ENCODE peak calls at places on chromosomes 12 and 14, in four cellular contexts. K is heart left ventricle; J is naive thymus-derived CD4-positive, alpha-beta T cell; G is mesenchymal stem cell. L is an unnamed sample.

GRCh38 chr14:92473947-92474535 is 39.5 kb upstream of the RIN3 start:
- DNase-seq in K (no peak), J (no peak), G (no peak), L (no peak)

GRCh38 chr12:90897981-90898380 is 57.0 kb downstream of the CCER1 start:
- DNase-seq in K (no peak), J (no peak), G (no peak), L (no peak)

GRCh38 chr12:120181991-120182631 is 12.4 kb downstream of the GCN1 start:
- DNase-seq in K (no peak), J (no peak), G (peak; percentile 21), L (no peak)

GRCh38 chr12:89417246-89417977 is 65.1 kb upstream of the DUSP6 start:
- DNase-seq in K (no peak), J (no peak), G (peak; percentile 21), L (no peak)

GRCh38 chr12:110846615-110847566 is at the start of gene CCDC63:
- DNase-seq in K (peak; percentile 70), J (peak; percentile 44), G (peak; percentile 52), L (no peak)

GRCh38 chr12:46486588-46486987 is 114.0 kb upstream of the SLC38A2 start:
- DNase-seq in K (no peak), J (no peak), G (no peak), L (no peak)

GRCh38 chr12:6684609-6685008 is 4.6 kb downstream of the ZNF384 start:
- DNase-seq in K (no peak), J (no peak), G (peak; percentile 41), L (peak; percentile 74)

GRCh38 chr12:57127710-57128518 is at the start of gene LRP1:
- DNase-seq in K (peak; percentile 91), J (peak; percentile 76), G (peak; percentile 84), L (peak; percentile 75)

GRCh38 chr12:113162102-113163029 is 12.8 kb downstream of the CFAP73 start:
- DNase-seq in K (no peak), J (no peak), G (peak; percentile 60), L (no peak)
- H3K27me3 ChIP-seq in K (no peaks in the 10 kb centered on the region), J (no peaks in the 10 kb centered on the region), G (no peaks in the 10 kb centered on the region), L (no peaks in the 10 kb centered on the region)

DNA sequence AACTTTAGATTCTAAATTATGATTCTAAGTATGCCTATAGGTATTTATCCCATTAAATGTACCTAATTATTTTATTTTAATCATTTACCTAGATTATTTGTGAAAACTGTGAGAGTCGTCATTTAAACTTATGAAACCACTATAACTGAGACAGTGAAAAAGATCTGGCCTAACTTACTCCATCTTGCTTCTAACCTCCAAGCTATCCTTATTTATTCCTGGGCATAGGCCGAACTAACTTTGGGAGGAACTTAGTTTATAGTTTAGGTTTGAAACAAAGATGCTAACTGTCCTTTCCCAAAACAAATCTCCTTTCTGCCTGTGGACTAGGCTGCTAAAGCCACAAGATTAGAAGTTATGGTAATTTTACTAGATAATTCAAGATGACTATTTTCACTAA is 79.7 kb upstream of the PPP2R5C start:
- DNase-seq in K (no peak), J (no peak), G (no peak), L (no peak)
- H3K27me3 ChIP-seq in K (peaks cover 7% of the 10 kb centered on the region), J (no peaks in the 10 kb centered on the region), G (peaks cover 13% of the 10 kb centered on the region), L (peaks cover 6% of the 10 kb centered on the region)

DNA sequence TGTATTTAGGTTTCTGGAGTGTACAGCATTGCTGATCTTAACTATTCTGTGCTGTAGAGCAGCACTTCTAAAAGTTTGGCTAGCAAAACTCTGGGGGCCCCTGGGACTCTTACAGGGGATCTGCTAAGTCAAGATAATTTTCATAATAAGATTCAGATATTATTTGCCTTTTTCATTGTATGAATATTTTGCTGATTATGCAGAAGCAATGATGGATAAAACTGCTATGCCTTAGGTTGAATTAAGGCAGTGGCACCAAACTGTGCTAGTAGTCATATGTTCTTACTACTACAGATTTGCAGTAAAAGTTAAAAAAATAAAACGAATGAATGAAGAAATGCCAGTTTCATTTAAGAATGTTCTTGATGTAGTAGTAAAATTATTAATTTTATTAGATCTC is 160.1 kb downstream of the PDZRN4 start:
- DNase-seq in K (no peak), J (no peak), G (no peak), L (no peak)
- H3K27me3 ChIP-seq in K (no peaks in the 10 kb centered on the region), J (no peaks in the 10 kb centered on the region), G (no peaks in the 10 kb centered on the region), L (no peaks in the 10 kb centered on the region)

GRCh38 chr14:103104654-103105511 is 10.4 kb downstream of the EXOC3L4 start:
- DNase-seq in K (peak; percentile 68), J (peak; percentile 80), G (peak; percentile 74), L (peak; percentile 58)
- H3K27me3 ChIP-seq in K (peaks cover 47% of the 10 kb centered on the region), J (no peaks in the 10 kb centered on the region), G (peaks cover 32% of the 10 kb centered on the region), L (peaks cover 2% of the 10 kb centered on the region)

L was measured in CD4-positive, CD25-positive, alpha-beta regulatory T cell.